ENCODE peak calls at places on chromosomes 13 and 19, in nine cellular contexts. N is fibroblast of lung, O is ovary, W is heart left ventricle, P is thyroid gland, S is B cell, V is nephron progenitor cell, F is endothelial cell of umbilical vein, A is AG09309. Z is an unnamed sample.
A peak's percentile ranks its signal among the peaks of the same experiment; 100 is the strongest.

GRCh38 chr19:35508129-35508528 is 5.3 kb downstream of the DMKN start:
- DNase-seq in N (no peak), O (no peak), W (peak; percentile 2), P (no peak), S (no peak), V (no peak), F (no peak), A (no peak), Z (no peak)

GRCh38 chr13:106521101-106521799 is 14.2 kb downstream of the EFNB2 start:
- DNase-seq in N (no peak), O (no peak), W (no peak), P (peak; percentile 15), S (no peak), V (no peak), F (no peak), A (no peak), Z (no peak)

GRCh38 chr19:42850981-42851717 is 28.4 kb downstream of the PSG1 start:
- DNase-seq in N (peak; percentile 98), O (no peak), W (no peak), P (peak; percentile 5), S (no peak), V (no peak), F (no peak), A (peak; percentile 91), Z (no peak)

GRCh38 chr13:23796546-23796945 is 92.7 kb downstream of the MIPEP start:
- DNase-seq in N (peak; percentile 14), O (no peak), W (no peak), P (no peak), S (no peak), V (no peak), F (no peak), A (no peak), Z (no peak)

GRCh38 chr19:51931921-51932320 is 4.6 kb downstream of the ZNF613 start:
- DNase-seq in N (no peak), O (no peak), W (no peak), P (no peak), S (no peak), V (no peak), F (no peak), A (no peak), Z (no peak)

GRCh38 chr13:99155821-99156220 is 44.8 kb upstream of the UBAC2 start:
- DNase-seq in N (no peak), O (no peak), W (no peak), P (no peak), S (no peak), V (no peak), F (no peak), A (no peak), Z (no peak)

GRCh38 chr13:29319451-29319850 is 276.0 kb downstream of the SLC7A1 start:
- DNase-seq in N (no peak), O (no peak), W (no peak), P (no peak), S (no peak), V (peak; percentile 32), F (no peak), A (no peak), Z (no peak)

GRCh38 chr13:36436811-36437210 is 4.5 kb downstream of the CCNA1 start:
- DNase-seq in N (no peak), O (no peak), W (no peak), P (no peak), S (no peak), V (no peak), F (no peak), A (no peak), Z (no peak)

GRCh38 chr19:14476663-14477401 is 1.7 kb upstream of the PTGER1 start:
- DNase-seq in N (peak; percentile 72), O (no peak), W (no peak), P (no peak), S (no peak), V (no peak), F (no peak), A (peak; percentile 40), Z (peak; percentile 31)

GRCh38 chr13:110055089-110055488 is 251.9 kb downstream of the COL4A1 start:
- DNase-seq in N (peak; percentile 77), O (no peak), W (no peak), P (no peak), S (no peak), V (no peak), F (no peak), A (no peak), Z (no peak)

GRCh38 chr19:4556574-4557185 is 2.8 kb downstream of the SEMA6B start:
- DNase-seq in N (no peak), O (no peak), W (peak; percentile 73), P (no peak), S (no peak), V (peak; percentile 62), F (peak; percentile 43), A (no peak), Z (no peak)

GRCh38 chr13:87080100-87080779 is 590.9 kb upstream of the SLITRK5 start:
- DNase-seq in N (no peak), O (no peak), W (no peak), P (no peak), S (no peak), V (no peak), F (no peak), A (no peak), Z (no peak)

DNA sequence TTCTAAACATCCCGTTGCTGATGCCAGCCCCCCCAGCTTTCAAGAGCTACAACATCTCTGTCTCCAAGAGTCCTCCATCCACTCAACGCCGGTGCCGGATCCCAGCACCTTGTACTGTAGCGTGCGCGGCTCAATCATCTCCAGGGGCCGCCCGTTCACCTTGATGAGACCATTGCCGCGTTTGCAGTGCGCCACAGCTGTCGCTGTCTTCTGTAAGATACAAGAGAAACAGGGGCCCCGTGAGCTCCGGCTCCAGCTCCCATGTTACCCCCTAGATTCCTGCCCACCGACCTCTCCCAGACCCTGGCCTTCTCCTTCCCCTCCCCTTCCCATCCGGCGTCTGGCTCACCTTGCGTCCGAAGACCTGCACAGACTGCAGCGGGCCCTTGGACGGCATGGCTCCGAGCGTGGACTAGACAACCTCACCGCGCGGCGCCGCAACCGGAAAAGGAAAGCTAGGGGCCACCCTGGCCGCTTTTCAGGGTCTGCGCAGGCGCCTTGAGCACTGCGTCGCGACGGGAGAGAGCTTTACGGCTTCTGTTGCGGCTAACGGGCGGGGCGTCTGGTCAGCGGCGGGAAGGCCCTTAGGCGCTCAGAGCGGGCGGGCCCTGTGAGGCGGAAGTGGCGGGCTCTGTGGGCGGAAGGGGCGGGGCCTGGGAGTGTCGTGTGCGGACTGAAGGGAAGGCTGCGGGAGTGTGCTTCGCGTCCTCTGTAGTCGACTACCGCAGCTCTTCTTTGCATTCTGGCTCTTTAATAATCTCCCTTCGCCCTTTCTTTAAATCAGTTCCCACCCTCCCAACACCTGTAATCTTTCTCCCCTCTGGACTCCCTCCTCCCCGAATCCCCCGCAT is at the start of gene RPS16:
- DNase-seq in N (peak; percentile 96), O (peak; percentile 99), W (peak; percentile 99), P (peak; percentile 98), S (peak; percentile 100), V (peak; percentile 99), F (peak; percentile 98), A (peak; percentile 84), Z (peak; percentile 99)
- TF ChIP-seq CTCF in N (no peak), O (no peak), W (no peak), P (no peak), S (no peak), V (no peak), F (no peak), A (no peak), Z (no peak)

DNA sequence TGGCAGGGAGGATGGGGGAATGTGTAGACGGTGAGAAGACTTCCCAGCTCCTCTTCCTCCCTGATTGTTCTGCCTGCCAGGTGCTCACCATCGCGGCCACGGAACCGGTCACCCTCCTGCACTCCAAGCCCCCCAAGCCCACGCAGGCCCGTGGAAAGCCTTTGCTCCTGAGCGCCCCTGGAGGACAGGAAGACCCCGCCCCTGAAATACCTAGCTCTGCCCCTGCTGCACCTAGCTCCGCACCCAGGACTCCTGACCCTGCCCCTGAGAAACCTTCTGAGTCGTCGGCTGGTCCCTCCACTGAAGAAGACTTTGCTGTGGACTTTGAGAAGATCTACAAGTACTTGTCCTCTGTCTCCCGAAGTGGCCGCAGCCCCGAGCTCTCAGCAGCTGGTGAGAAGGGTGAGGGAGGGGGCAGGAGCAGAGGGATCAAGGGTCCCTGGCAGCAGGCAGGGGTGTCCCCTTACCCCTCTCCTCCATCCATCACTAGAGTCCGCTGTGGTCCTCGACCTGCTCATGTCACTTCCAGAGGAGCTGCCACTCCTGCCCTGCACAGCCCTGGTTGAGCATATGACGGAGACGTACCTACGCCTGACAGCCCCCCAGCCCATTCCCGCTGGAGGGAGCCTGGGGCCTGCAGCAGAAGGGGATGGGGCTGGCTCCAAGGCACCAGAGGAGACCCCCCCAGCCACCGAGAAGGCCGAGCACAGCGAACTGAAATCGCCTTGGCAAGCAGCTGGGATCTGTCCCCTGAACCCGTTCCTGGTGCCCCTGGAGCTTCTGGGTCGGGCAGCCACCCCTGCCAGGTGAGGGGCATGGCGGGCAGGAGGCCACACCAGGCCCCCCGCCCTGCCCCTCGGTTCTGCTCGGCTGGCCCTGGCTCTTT is 2.1 kb downstream of the SNAPC2 start:
- DNase-seq in N (no peak), O (no peak), W (no peak), P (no peak), S (no peak), V (no peak), F (no peak), A (no peak), Z (no peak)
- TF ChIP-seq CTCF in N (no peak), O (no peak), W (no peak), P (no peak), S (no peak), V (no peak), F (no peak), A (no peak), Z (no peak)

GRCh38 chr19:340620-341385 is 3.8 kb downstream of the MIER2 start:
- DNase-seq in N (no peak), O (no peak), W (no peak), P (no peak), S (no peak), V (no peak), F (no peak), A (no peak), Z (peak; percentile 26)
- TF ChIP-seq CTCF in N (no peak), O (no peak), W (no peak), P (no peak), S (no peak), V (no peak), F (no peak), A (no peak), Z (no peak)

GRCh38 chr13:39602277-39602613 is 748 bp downstream of the LHFPL6 start:
- DNase-seq in N (no peak), O (no peak), W (no peak), P (no peak), S (no peak), V (no peak), F (no peak), A (no peak), Z (no peak)

GRCh38 chr13:39599842-39600241 is 3.2 kb downstream of the LHFPL6 start:
- DNase-seq in N (no peak), O (no peak), W (no peak), P (no peak), S (no peak), V (no peak), F (no peak), A (peak; percentile 38), Z (no peak)

GRCh38 chr13:39601636-39602035 is 1.4 kb downstream of the LHFPL6 start:
- DNase-seq in N (no peak), O (no peak), W (no peak), P (no peak), S (no peak), V (no peak), F (no peak), A (no peak), Z (no peak)

GRCh38 chr13:39602614-39603366 is at the start of gene LHFPL6:
- DNase-seq in N (peak; percentile 83), O (peak; percentile 74), W (peak; percentile 94), P (peak; percentile 76), S (no peak), V (peak; percentile 87), F (peak; percentile 81), A (no peak), Z (peak; percentile 34)

GRCh38 chr13:39600766-39601165 is 2.2 kb downstream of the LHFPL6 start:
- DNase-seq in N (no peak), O (no peak), W (peak; percentile 65), P (no peak), S (no peak), V (peak; percentile 12), F (no peak), A (no peak), Z (no peak)
- TF ChIP-seq CTCF in N (peak; percentile 34), O (no peak), W (peak; percentile 72), P (no peak), S (no peak), V (no peak), F (no peak), A (peak; percentile 62), Z (no peak)